ENCODE peak calls at places on chromosomes 1 and 21, in ten cellular contexts. C is left ventricle myocardium inferior; E is MM.1S; Y is AG04450; X is esophagus squamous epithelium; Q is Caco-2; J is IMR-90; G is CD8-positive, alpha-beta T cell; V is CD14-positive monocyte; A is colonic mucosa. H is an unnamed sample.

GRCh38 chr1:84121360-84121759 is 22.7 kb upstream of the PRKACB start:
- DNase-seq in V (no peak), E (no peak), Q (no peak), A (no peak), G (no peak), X (no peak), Y (no peak), J (no peak), C (no peak), H (no peak)

GRCh38 chr1:31102501-31102950 is 37.0 kb upstream of the PUM1 start:
- DNase-seq in C (peak), V (no peak), E (no peak), X (no peak), Y (no peak), Q (no peak), G (no peak), A (peak), J (peak), H (no peak)

GRCh38 chr1:198169704-198170103 is 12.9 kb downstream of the NEK7 start:
- DNase-seq in J (no peak), A (no peak), X (no peak), Y (no peak), E (no peak), G (no peak), Q (no peak), V (no peak), C (no peak), H (no peak)

GRCh38 chr1:194684636-194685035 is 1498.2 kb upstream of the B3GALT2 start:
- DNase-seq in J (peak), G (no peak), V (no peak), E (no peak), X (no peak), A (no peak), Y (no peak), Q (no peak), C (no peak), H (no peak)

GRCh38 chr1:171794085-171794484 is 12.6 kb downstream of the METTL13 start:
- DNase-seq in G (no peak), C (no peak), V (no peak), E (no peak), Q (no peak), X (no peak), J (peak), A (no peak), Y (no peak), H (no peak)

GRCh38 chr1:150516616-150517015 is 1.1 kb downstream of the FALEC start:
- DNase-seq in G (no peak), V (no peak), A (no peak), C (no peak), E (no peak), J (no peak), Q (peak), X (no peak), Y (no peak), H (no peak)

GRCh38 chr1:12616709-12617373 is 1.2 kb downstream of the DHRS3 start:
- DNase-seq in J (no peak), V (peak), Q (peak), X (no peak), C (peak), A (no peak), E (no peak), G (no peak), Y (no peak), H (no peak)

GRCh38 chr1:231684333-231685244 is 58.0 kb downstream of the DISC1 start:
- DNase-seq in G (no peak), Y (no peak), J (peak), A (peak), C (no peak), Q (no peak), V (no peak), E (no peak), X (no peak), H (no peak)

GRCh38 chr1:201468501-201468843 is 516 bp downstream of the PHLDA3 start:
- DNase-seq in A (no peak), V (no peak), G (no peak), C (peak), X (no peak), E (peak), Y (no peak), J (no peak), Q (no peak), H (no peak)

GRCh38 chr1:47986741-47987140 is 10.4 kb downstream of the TRABD2B start:
- DNase-seq in X (no peak), G (no peak), E (no peak), C (peak), Y (no peak), Q (no peak), A (no peak), V (no peak), J (no peak), H (no peak)

GRCh38 chr1:6523566-6523965 is 30.7 kb downstream of the NOL9 start:
- DNase-seq in J (peak), C (no peak), E (peak), Q (peak), G (no peak), A (no peak), X (no peak), V (no peak), Y (no peak), H (peak)

GRCh38 chr1:54404939-54405880 is 984 bp downstream of the SSBP3 start:
- DNase-seq in A (no peak), E (no peak), C (peak), Q (no peak), G (no peak), X (no peak), V (no peak), Y (no peak), J (no peak), H (no peak)
- TF ChIP-seq CTCF in A (no peak), E (no peak), C (no peak), Q (no peak), G (no peak), X (no peak), V (no peak), Y (no peak), J (no peak), H (no peak)

GRCh38 chr1:151537112-151537511 is 3.0 kb upstream of the TUFT1 start:
- DNase-seq in Y (peak), C (no peak), V (no peak), G (no peak), E (no peak), J (peak), A (no peak), X (no peak), Q (no peak), H (no peak)

GRCh38 chr1:151534662-151535278 is 5.3 kb upstream of the TUFT1 start:
- DNase-seq in G (peak), Q (peak), V (peak), X (no peak), C (peak), E (peak), J (peak), A (peak), Y (no peak), H (peak)

GRCh38 chr1:151535326-151536271 is 4.5 kb upstream of the TUFT1 start:
- DNase-seq in J (peak), A (no peak), Y (no peak), E (no peak), C (no peak), X (no peak), V (no peak), G (no peak), Q (no peak), H (no peak)

GRCh38 chr1:151533870-151534269 is 6.2 kb upstream of the TUFT1 start:
- DNase-seq in X (no peak), Q (no peak), A (no peak), G (no peak), J (no peak), E (no peak), C (no peak), V (no peak), Y (no peak), H (no peak)

GRCh38 chr1:151536499-151536898 is 3.6 kb upstream of the TUFT1 start:
- DNase-seq in V (no peak), Q (no peak), C (no peak), E (no peak), J (no peak), Y (no peak), A (no peak), X (no peak), G (no peak), H (no peak)
- TF ChIP-seq CTCF in V (no peak), Q (no peak), C (no peak), E (no peak), J (no peak), Y (no peak), A (no peak), X (no peak), G (no peak), H (no peak)

GRCh38 chr21:19607983-19608668 is 1204.5 kb upstream of the TMPRSS15 start:
- DNase-seq in C (no peak), A (no peak), E (no peak), Q (no peak), J (no peak), G (no peak), V (no peak), Y (no peak), X (no peak), H (no peak)
- TF ChIP-seq CTCF in C (no peak), A (no peak), E (no peak), Q (no peak), J (no peak), G (no peak), V (no peak), Y (no peak), X (no peak), H (peak)

DNA sequence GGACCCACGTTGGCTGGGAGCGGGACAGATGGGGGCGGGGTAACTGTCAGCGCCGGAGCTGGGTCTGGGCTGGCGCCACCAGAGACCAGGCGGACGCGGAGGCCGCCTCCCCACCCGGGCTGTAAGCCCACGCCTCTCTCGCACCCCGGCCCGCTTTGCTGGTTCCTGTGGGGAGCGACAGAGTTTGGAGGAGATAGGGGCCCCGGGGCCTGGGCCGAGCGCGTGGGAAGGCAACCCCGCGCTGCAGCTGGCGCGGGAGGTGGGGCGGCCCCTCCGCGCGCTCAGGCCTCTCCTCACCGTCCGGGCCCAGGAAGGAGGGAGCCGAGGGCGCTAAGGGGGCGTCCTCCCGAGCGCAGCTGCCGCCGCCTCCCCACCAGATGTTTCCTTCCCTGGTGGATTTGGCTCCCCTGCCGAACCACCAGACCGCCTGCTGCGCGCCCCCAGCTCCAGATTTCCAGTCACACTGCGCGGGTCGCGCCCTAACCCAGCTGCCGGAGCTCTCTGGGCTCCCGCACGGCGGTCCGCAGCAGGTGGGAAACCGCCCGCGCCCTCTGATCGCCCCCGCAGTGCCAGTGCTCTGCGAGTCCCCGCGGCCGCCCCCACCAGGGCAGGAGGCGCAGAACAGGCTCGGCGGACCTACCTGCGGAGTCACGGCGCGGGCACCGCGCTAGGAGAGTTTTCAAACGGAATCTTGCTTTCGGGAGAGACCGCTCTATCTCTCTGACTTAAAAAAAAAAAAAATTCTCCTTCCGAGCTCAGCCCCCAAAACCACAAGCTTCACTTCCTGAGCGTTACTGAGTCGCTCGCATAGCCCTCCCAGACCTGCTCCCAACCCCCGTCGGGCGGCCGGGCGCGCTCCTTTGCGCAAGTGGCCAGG is 1.1 kb downstream of the GFI1 start:
- DNase-seq in A (peak), V (no peak), C (peak), G (peak), E (peak), Q (peak), J (no peak), X (no peak), Y (no peak), H (no peak)
- TF ChIP-seq CTCF in A (peak), V (peak), C (peak), G (peak), E (peak), Q (no peak), J (no peak), X (no peak), Y (no peak), H (peak)

DNA sequence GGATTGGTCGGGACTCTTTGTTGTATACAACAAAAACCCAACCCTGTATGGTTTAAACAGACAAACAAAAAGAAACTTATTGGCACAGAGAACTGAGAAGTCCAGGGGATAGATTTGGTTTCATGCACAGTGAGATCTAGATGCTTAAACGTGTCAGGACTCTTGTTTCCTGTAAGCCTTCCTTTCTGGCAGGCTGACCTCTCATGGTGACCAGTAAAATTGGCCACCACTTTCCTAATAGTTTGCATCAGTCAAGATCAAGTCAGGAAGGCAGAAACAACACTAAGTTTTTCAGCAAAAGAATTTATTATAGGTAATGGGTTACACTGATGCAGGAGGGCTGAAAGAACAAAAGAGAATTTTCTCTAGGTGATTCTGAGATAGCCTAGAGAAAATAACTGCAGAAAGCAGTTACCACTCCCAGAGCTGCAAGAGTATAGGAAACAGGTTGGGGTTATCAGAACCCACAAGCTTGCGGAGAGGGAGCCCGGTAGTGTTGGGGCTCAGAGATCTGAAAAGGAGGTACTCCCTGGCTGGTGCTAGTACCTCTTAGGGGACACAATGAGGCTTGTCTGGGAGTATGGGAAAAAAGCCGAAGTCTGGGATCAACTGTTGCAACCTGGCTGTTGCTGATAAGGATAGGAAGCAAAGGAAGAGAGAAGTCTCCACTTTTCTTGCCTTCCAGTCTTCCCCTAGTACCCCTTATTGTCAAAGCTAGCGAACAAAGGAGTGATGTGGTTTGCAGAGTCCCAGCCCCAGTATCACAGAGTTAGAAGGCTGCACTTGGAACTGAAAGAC is 21.4 kb downstream of the CITED4 start:
- DNase-seq in G (no peak), V (no peak), Q (no peak), A (no peak), C (no peak), E (no peak), Y (no peak), X (no peak), J (no peak), H (no peak)
- TF ChIP-seq CTCF in G (no peak), V (no peak), Q (no peak), A (no peak), C (no peak), E (no peak), Y (no peak), X (no peak), J (no peak), H (no peak)